ENCODE peak calls at places on chromosomes 6 and 20, in six cellular contexts. One of them, this sample, is unnamed.

GRCh38 chr20:32232487-32232886 is 24.8 kb downstream of the POFUT1 start:
- DNase-seq in testis: no peak
- DNase-seq in NCI-H510A: no peak
- DNase-seq in mesendoderm: no peak
- DNase-seq in activated T-helper 2 cell treated with anti-CD3 and anti-CD28 coated beads, Interferon-gamma antibody, Interleukin-2, Interleukin-4, amounts not matched to agents 10 μg/mL and 5 μg/mL and 100 μg/mL, durations not matched to agents 14 hours and 24 hours and 36 hours: no peak
- DNase-seq in activated naive CD4-positive, alpha-beta T cell: no peak
- DNase-seq in this sample: no peak

GRCh38 chr20:58651823-58652605 is 931 bp downstream of the STX16 start:
- DNase-seq in testis: peak
- DNase-seq in NCI-H510A: no peak
- DNase-seq in mesendoderm: peak
- DNase-seq in activated T-helper 2 cell treated with anti-CD3 and anti-CD28 coated beads, Interferon-gamma antibody, Interleukin-2, Interleukin-4, amounts not matched to agents 10 μg/mL and 5 μg/mL and 100 μg/mL, durations not matched to agents 14 hours and 24 hours and 36 hours: peak
- DNase-seq in activated naive CD4-positive, alpha-beta T cell: peak
- DNase-seq in this sample: peak

GRCh38 chr6:34246563-34247391 is 2.0 kb downstream of the SMIM29 start:
- DNase-seq in testis: no peak
- DNase-seq in NCI-H510A: no peak
- DNase-seq in mesendoderm: peak
- DNase-seq in activated T-helper 2 cell treated with anti-CD3 and anti-CD28 coated beads, Interferon-gamma antibody, Interleukin-2, Interleukin-4, amounts not matched to agents 10 μg/mL and 5 μg/mL and 100 μg/mL, durations not matched to agents 14 hours and 24 hours and 36 hours: no peak
- DNase-seq in activated naive CD4-positive, alpha-beta T cell: peak
- DNase-seq in this sample: no peak

GRCh38 chr20:45817652-45818194 is 5.3 kb downstream of the UBE2C start:
- DNase-seq in testis: no peak
- DNase-seq in NCI-H510A: no peak
- DNase-seq in mesendoderm: peak
- DNase-seq in activated T-helper 2 cell treated with anti-CD3 and anti-CD28 coated beads, Interferon-gamma antibody, Interleukin-2, Interleukin-4, amounts not matched to agents 10 μg/mL and 5 μg/mL and 100 μg/mL, durations not matched to agents 14 hours and 24 hours and 36 hours: no peak
- DNase-seq in activated naive CD4-positive, alpha-beta T cell: no peak
- DNase-seq in this sample: no peak

GRCh38 chr20:45036044-45036755 is 64.7 kb downstream of the KCNS1 start:
- DNase-seq in testis: no peak
- DNase-seq in NCI-H510A: no peak
- DNase-seq in mesendoderm: no peak
- DNase-seq in activated T-helper 2 cell treated with anti-CD3 and anti-CD28 coated beads, Interferon-gamma antibody, Interleukin-2, Interleukin-4, amounts not matched to agents 10 μg/mL and 5 μg/mL and 100 μg/mL, durations not matched to agents 14 hours and 24 hours and 36 hours: no peak
- DNase-seq in activated naive CD4-positive, alpha-beta T cell: no peak
- DNase-seq in this sample: no peak

GRCh38 chr6:153790048-153790447 is 249.0 kb upstream of the OPRM1 start:
- DNase-seq in testis: no peak
- DNase-seq in NCI-H510A: no peak
- DNase-seq in mesendoderm: peak
- DNase-seq in activated T-helper 2 cell treated with anti-CD3 and anti-CD28 coated beads, Interferon-gamma antibody, Interleukin-2, Interleukin-4, amounts not matched to agents 10 μg/mL and 5 μg/mL and 100 μg/mL, durations not matched to agents 14 hours and 24 hours and 36 hours: no peak
- DNase-seq in activated naive CD4-positive, alpha-beta T cell: no peak
- DNase-seq in this sample: no peak

GRCh38 chr6:148869589-148869988 is 122.8 kb downstream of the UST start:
- DNase-seq in testis: no peak
- DNase-seq in NCI-H510A: no peak
- DNase-seq in mesendoderm: peak
- DNase-seq in activated T-helper 2 cell treated with anti-CD3 and anti-CD28 coated beads, Interferon-gamma antibody, Interleukin-2, Interleukin-4, amounts not matched to agents 10 μg/mL and 5 μg/mL and 100 μg/mL, durations not matched to agents 14 hours and 24 hours and 36 hours: no peak
- DNase-seq in activated naive CD4-positive, alpha-beta T cell: no peak
- DNase-seq in this sample: no peak

GRCh38 chr20:25274481-25274880 is 26.6 kb downstream of the PYGB start:
- DNase-seq in testis: peak
- DNase-seq in NCI-H510A: no peak
- DNase-seq in mesendoderm: no peak
- DNase-seq in activated T-helper 2 cell treated with anti-CD3 and anti-CD28 coated beads, Interferon-gamma antibody, Interleukin-2, Interleukin-4, amounts not matched to agents 10 μg/mL and 5 μg/mL and 100 μg/mL, durations not matched to agents 14 hours and 24 hours and 36 hours: no peak
- DNase-seq in activated naive CD4-positive, alpha-beta T cell: no peak
- DNase-seq in this sample: peak

GRCh38 chr6:90098025-90098474 is 198.6 kb downstream of the BACH2 start:
- DNase-seq in testis: no peak
- DNase-seq in NCI-H510A: no peak
- DNase-seq in mesendoderm: no peak
- DNase-seq in activated T-helper 2 cell treated with anti-CD3 and anti-CD28 coated beads, Interferon-gamma antibody, Interleukin-2, Interleukin-4, amounts not matched to agents 10 μg/mL and 5 μg/mL and 100 μg/mL, durations not matched to agents 14 hours and 24 hours and 36 hours: no peak
- DNase-seq in activated naive CD4-positive, alpha-beta T cell: no peak
- DNase-seq in this sample: peak

GRCh38 chr20:5751856-5752255 is 1.7 kb downstream of the SHLD1 start:
- DNase-seq in testis: peak
- DNase-seq in NCI-H510A: no peak
- DNase-seq in mesendoderm: peak
- DNase-seq in activated T-helper 2 cell treated with anti-CD3 and anti-CD28 coated beads, Interferon-gamma antibody, Interleukin-2, Interleukin-4, amounts not matched to agents 10 μg/mL and 5 μg/mL and 100 μg/mL, durations not matched to agents 14 hours and 24 hours and 36 hours: no peak
- DNase-seq in activated naive CD4-positive, alpha-beta T cell: no peak
- DNase-seq in this sample: no peak

GRCh38 chr6:34809914-34810882 is 18.3 kb downstream of the BLTP3A start:
- DNase-seq in testis: no peak
- DNase-seq in NCI-H510A: no peak
- DNase-seq in mesendoderm: no peak
- DNase-seq in activated T-helper 2 cell treated with anti-CD3 and anti-CD28 coated beads, Interferon-gamma antibody, Interleukin-2, Interleukin-4, amounts not matched to agents 10 μg/mL and 5 μg/mL and 100 μg/mL, durations not matched to agents 14 hours and 24 hours and 36 hours: no peak
- DNase-seq in activated naive CD4-positive, alpha-beta T cell: no peak
- DNase-seq in this sample: no peak

GRCh38 chr6:159943101-159943632 is 25.7 kb upstream of the IGF2R start:
- DNase-seq in testis: peak
- DNase-seq in NCI-H510A: no peak
- DNase-seq in mesendoderm: peak
- DNase-seq in activated T-helper 2 cell treated with anti-CD3 and anti-CD28 coated beads, Interferon-gamma antibody, Interleukin-2, Interleukin-4, amounts not matched to agents 10 μg/mL and 5 μg/mL and 100 μg/mL, durations not matched to agents 14 hours and 24 hours and 36 hours: no peak
- DNase-seq in activated naive CD4-positive, alpha-beta T cell: no peak
- DNase-seq in this sample: no peak

GRCh38 chr20:32360333-32360634 is 2.2 kb downstream of the ASXL1 start:
- DNase-seq in testis: no peak
- DNase-seq in NCI-H510A: no peak
- DNase-seq in mesendoderm: no peak
- DNase-seq in activated T-helper 2 cell treated with anti-CD3 and anti-CD28 coated beads, Interferon-gamma antibody, Interleukin-2, Interleukin-4, amounts not matched to agents 10 μg/mL and 5 μg/mL and 100 μg/mL, durations not matched to agents 14 hours and 24 hours and 36 hours: no peak
- DNase-seq in activated naive CD4-positive, alpha-beta T cell: no peak
- DNase-seq in this sample: no peak

GRCh38 chr20:35583636-35584560 is 31.7 kb upstream of the SPAG4 start:
- DNase-seq in testis: no peak
- DNase-seq in NCI-H510A: no peak
- DNase-seq in mesendoderm: no peak
- DNase-seq in activated T-helper 2 cell treated with anti-CD3 and anti-CD28 coated beads, Interferon-gamma antibody, Interleukin-2, Interleukin-4, amounts not matched to agents 10 μg/mL and 5 μg/mL and 100 μg/mL, durations not matched to agents 14 hours and 24 hours and 36 hours: no peak
- DNase-seq in activated naive CD4-positive, alpha-beta T cell: no peak
- DNase-seq in this sample: no peak

GRCh38 chr6:139219271-139219729 is 72.5 kb downstream of the TXLNB start:
- DNase-seq in testis: peak
- DNase-seq in NCI-H510A: peak
- DNase-seq in mesendoderm: peak
- DNase-seq in activated T-helper 2 cell treated with anti-CD3 and anti-CD28 coated beads, Interferon-gamma antibody, Interleukin-2, Interleukin-4, amounts not matched to agents 10 μg/mL and 5 μg/mL and 100 μg/mL, durations not matched to agents 14 hours and 24 hours and 36 hours: peak
- DNase-seq in activated naive CD4-positive, alpha-beta T cell: peak
- DNase-seq in this sample: peak

GRCh38 chr6:100260584-100260983 is 204.1 kb downstream of the SIM1 start:
- DNase-seq in testis: no peak
- DNase-seq in NCI-H510A: no peak
- DNase-seq in mesendoderm: no peak
- DNase-seq in activated T-helper 2 cell treated with anti-CD3 and anti-CD28 coated beads, Interferon-gamma antibody, Interleukin-2, Interleukin-4, amounts not matched to agents 10 μg/mL and 5 μg/mL and 100 μg/mL, durations not matched to agents 14 hours and 24 hours and 36 hours: no peak
- DNase-seq in activated naive CD4-positive, alpha-beta T cell: no peak
- DNase-seq in this sample: no peak

GRCh38 chr20:57471496-57472210 is 53.3 kb downstream of the CTCFL start:
- DNase-seq in testis: no peak
- DNase-seq in NCI-H510A: no peak
- DNase-seq in mesendoderm: no peak
- DNase-seq in activated T-helper 2 cell treated with anti-CD3 and anti-CD28 coated beads, Interferon-gamma antibody, Interleukin-2, Interleukin-4, amounts not matched to agents 10 μg/mL and 5 μg/mL and 100 μg/mL, durations not matched to agents 14 hours and 24 hours and 36 hours: no peak
- DNase-seq in activated naive CD4-positive, alpha-beta T cell: no peak
- DNase-seq in this sample: no peak

GRCh38 chr20:59661141-59661540 is 56.8 kb downstream of the PHACTR3 start:
- DNase-seq in testis: no peak
- DNase-seq in NCI-H510A: no peak
- DNase-seq in mesendoderm: no peak
- DNase-seq in activated T-helper 2 cell treated with anti-CD3 and anti-CD28 coated beads, Interferon-gamma antibody, Interleukin-2, Interleukin-4, amounts not matched to agents 10 μg/mL and 5 μg/mL and 100 μg/mL, durations not matched to agents 14 hours and 24 hours and 36 hours: no peak
- DNase-seq in activated naive CD4-positive, alpha-beta T cell: no peak
- DNase-seq in this sample: no peak

GRCh38 chr6:75272145-75272840 is 12.3 kb downstream of the TMEM30A start:
- DNase-seq in testis: no peak
- DNase-seq in NCI-H510A: no peak
- DNase-seq in mesendoderm: no peak
- DNase-seq in activated T-helper 2 cell treated with anti-CD3 and anti-CD28 coated beads, Interferon-gamma antibody, Interleukin-2, Interleukin-4, amounts not matched to agents 10 μg/mL and 5 μg/mL and 100 μg/mL, durations not matched to agents 14 hours and 24 hours and 36 hours: no peak
- DNase-seq in activated naive CD4-positive, alpha-beta T cell: no peak
- DNase-seq in this sample: no peak

GRCh38 chr6:89610149-89610642 is 28.4 kb downstream of the LYRM2 start:
- DNase-seq in testis: peak
- DNase-seq in NCI-H510A: peak
- DNase-seq in mesendoderm: peak
- DNase-seq in activated T-helper 2 cell treated with anti-CD3 and anti-CD28 coated beads, Interferon-gamma antibody, Interleukin-2, Interleukin-4, amounts not matched to agents 10 μg/mL and 5 μg/mL and 100 μg/mL, durations not matched to agents 14 hours and 24 hours and 36 hours: peak
- DNase-seq in activated naive CD4-positive, alpha-beta T cell: peak
- DNase-seq in this sample: peak

GRCh38 chr20:38873050-38873581 is 53.1 kb upstream of the FAM83D start:
- DNase-seq in testis: no peak
- DNase-seq in NCI-H510A: no peak
- DNase-seq in mesendoderm: no peak
- DNase-seq in activated T-helper 2 cell treated with anti-CD3 and anti-CD28 coated beads, Interferon-gamma antibody, Interleukin-2, Interleukin-4, amounts not matched to agents 10 μg/mL and 5 μg/mL and 100 μg/mL, durations not matched to agents 14 hours and 24 hours and 36 hours: peak
- DNase-seq in activated naive CD4-positive, alpha-beta T cell: peak
- DNase-seq in this sample: peak

GRCh38 chr6:148463671-148464070 is 121.0 kb downstream of the SASH1 start:
- DNase-seq in testis: no peak
- DNase-seq in NCI-H510A: no peak
- DNase-seq in mesendoderm: no peak
- DNase-seq in activated T-helper 2 cell treated with anti-CD3 and anti-CD28 coated beads, Interferon-gamma antibody, Interleukin-2, Interleukin-4, amounts not matched to agents 10 μg/mL and 5 μg/mL and 100 μg/mL, durations not matched to agents 14 hours and 24 hours and 36 hours: no peak
- DNase-seq in activated naive CD4-positive, alpha-beta T cell: no peak
- DNase-seq in this sample: no peak

GRCh38 chr6:63764318-63764916 is 128.8 kb downstream of the PHF3 start:
- DNase-seq in testis: no peak
- DNase-seq in NCI-H510A: no peak
- DNase-seq in mesendoderm: no peak
- DNase-seq in activated T-helper 2 cell treated with anti-CD3 and anti-CD28 coated beads, Interferon-gamma antibody, Interleukin-2, Interleukin-4, amounts not matched to agents 10 μg/mL and 5 μg/mL and 100 μg/mL, durations not matched to agents 14 hours and 24 hours and 36 hours: no peak
- DNase-seq in activated naive CD4-positive, alpha-beta T cell: no peak
- DNase-seq in this sample: no peak

GRCh38 chr6:83065511-83066192 is at the start of gene UBE3D:
- DNase-seq in testis: peak
- DNase-seq in NCI-H510A: peak
- DNase-seq in mesendoderm: peak
- DNase-seq in activated T-helper 2 cell treated with anti-CD3 and anti-CD28 coated beads, Interferon-gamma antibody, Interleukin-2, Interleukin-4, amounts not matched to agents 10 μg/mL and 5 μg/mL and 100 μg/mL, durations not matched to agents 14 hours and 24 hours and 36 hours: peak
- DNase-seq in activated naive CD4-positive, alpha-beta T cell: peak
- DNase-seq in this sample: peak

GRCh38 chr20:24955045-24955444 is 6.0 kb downstream of the CST7 start:
- DNase-seq in testis: no peak
- DNase-seq in NCI-H510A: no peak
- DNase-seq in mesendoderm: no peak
- DNase-seq in activated T-helper 2 cell treated with anti-CD3 and anti-CD28 coated beads, Interferon-gamma antibody, Interleukin-2, Interleukin-4, amounts not matched to agents 10 μg/mL and 5 μg/mL and 100 μg/mL, durations not matched to agents 14 hours and 24 hours and 36 hours: no peak
- DNase-seq in activated naive CD4-positive, alpha-beta T cell: no peak
- DNase-seq in this sample: no peak

GRCh38 chr6:7290079-7290478 is 22.9 kb downstream of the SSR1 start:
- DNase-seq in testis: no peak
- DNase-seq in NCI-H510A: no peak
- DNase-seq in mesendoderm: no peak
- DNase-seq in activated T-helper 2 cell treated with anti-CD3 and anti-CD28 coated beads, Interferon-gamma antibody, Interleukin-2, Interleukin-4, amounts not matched to agents 10 μg/mL and 5 μg/mL and 100 μg/mL, durations not matched to agents 14 hours and 24 hours and 36 hours: no peak
- DNase-seq in activated naive CD4-positive, alpha-beta T cell: no peak
- DNase-seq in this sample: no peak

GRCh38 chr6:154457881-154458284 is 52.6 kb downstream of the CNKSR3 start:
- DNase-seq in testis: no peak
- DNase-seq in NCI-H510A: no peak
- DNase-seq in mesendoderm: no peak
- DNase-seq in activated T-helper 2 cell treated with anti-CD3 and anti-CD28 coated beads, Interferon-gamma antibody, Interleukin-2, Interleukin-4, amounts not matched to agents 10 μg/mL and 5 μg/mL and 100 μg/mL, durations not matched to agents 14 hours and 24 hours and 36 hours: no peak
- DNase-seq in activated naive CD4-positive, alpha-beta T cell: no peak
- DNase-seq in this sample: no peak